ENCODE peak calls at places on chromosomes 6 and 20, in ten cellular contexts. N, W, Z, B, X, L, O, J, Y and H are unnamed samples.

GRCh38 chr6:37612475-37612874 is 85.2 kb downstream of the MDGA1 start:
- DNase-seq in N (no peak), W (no peak), Z (no peak), B (no peak), X (no peak), L (no peak), O (peak; percentile 20), J (no peak), Y (no peak), H (no peak)

GRCh38 chr6:8029243-8029870 is 34.8 kb downstream of the BLOC1S5 start:
- DNase-seq in N (no peak), W (no peak), Z (no peak), B (peak; percentile 6), X (no peak), L (peak; percentile 37), O (no peak), J (peak; percentile 27), Y (no peak), H (no peak)

GRCh38 chr20:63217706-63218105 is 1.8 kb upstream of the YTHDF1 start:
- DNase-seq in N (no peak), W (no peak), Z (no peak), B (no peak), X (no peak), L (no peak), O (no peak), J (no peak), Y (no peak), H (no peak)

GRCh38 chr6:30937265-30937664 is 3.5 kb upstream of the MUCL3 start:
- DNase-seq in N (no peak), W (no peak), Z (no peak), B (no peak), X (no peak), L (no peak), O (no peak), J (no peak), Y (no peak), H (no peak)

GRCh38 chr20:4471221-4471620 is 250.5 kb upstream of the PRND start:
- DNase-seq in N (no peak), W (no peak), Z (no peak), B (no peak), X (no peak), L (no peak), O (no peak), J (no peak), Y (no peak), H (no peak)

GRCh38 chr20:19924255-19924654 is 92.9 kb upstream of the NAA20 start:
- DNase-seq in N (no peak), W (no peak), Z (no peak), B (no peak), X (no peak), L (no peak), O (no peak), J (no peak), Y (no peak), H (no peak)

GRCh38 chr6:13156381-13156780 is 172.0 kb downstream of the TBC1D7 start:
- DNase-seq in N (no peak), W (no peak), Z (no peak), B (no peak), X (no peak), L (no peak), O (no peak), J (no peak), Y (no peak), H (no peak)

GRCh38 chr6:46376562-46376969 is 114.7 kb downstream of the RCAN2 start:
- DNase-seq in N (no peak), W (no peak), Z (no peak), B (no peak), X (no peak), L (no peak), O (no peak), J (no peak), Y (no peak), H (no peak)

GRCh38 chr6:47147836-47148344 is 105.8 kb upstream of the ADGRF1 start:
- DNase-seq in N (no peak), W (no peak), Z (no peak), B (no peak), X (no peak), L (no peak), O (no peak), J (no peak), Y (no peak), H (no peak)

GRCh38 chr6:41602864-41603608 is 35.2 kb upstream of the MDFI start:
- DNase-seq in N (peak; percentile 75), W (peak; percentile 94), Z (peak; percentile 81), B (peak; percentile 90), X (peak; percentile 57), L (peak; percentile 93), O (peak; percentile 85), J (peak; percentile 92), Y (peak; percentile 70), H (peak; percentile 85)

GRCh38 chr6:41604006-41604405 is 34.3 kb upstream of the MDFI start:
- DNase-seq in N (no peak), W (no peak), Z (no peak), B (no peak), X (no peak), L (no peak), O (no peak), J (no peak), Y (no peak), H (no peak)

GRCh38 chr6:41600499-41601247 is 37.6 kb upstream of the MDFI start:
- DNase-seq in N (no peak), W (no peak), Z (no peak), B (no peak), X (no peak), L (no peak), O (no peak), J (no peak), Y (no peak), H (no peak)

GRCh38 chr6:41601248-41601549 is 37.1 kb upstream of the MDFI start:
- DNase-seq in N (no peak), W (no peak), Z (no peak), B (no peak), X (no peak), L (no peak), O (no peak), J (no peak), Y (no peak), H (no peak)

DNA sequence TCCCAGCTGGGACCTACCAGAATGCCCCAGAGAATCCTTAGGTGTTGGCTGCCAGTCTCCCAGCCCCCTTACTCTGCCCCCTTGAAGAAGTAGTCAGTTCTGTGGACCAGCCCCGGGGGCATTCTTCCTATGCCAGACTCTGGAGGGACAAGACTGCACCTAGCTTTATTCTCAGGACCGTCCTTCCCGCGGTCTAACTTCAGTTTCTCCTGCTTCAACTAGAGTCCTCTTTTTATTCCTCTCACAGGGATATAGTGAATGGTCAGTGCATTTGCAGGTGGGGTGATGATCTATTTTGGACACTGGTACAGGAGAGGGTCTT is 35.9 kb upstream of the MDFI start:
- DNase-seq in N (no peak), W (no peak), Z (no peak), B (no peak), X (no peak), L (no peak), O (no peak), J (no peak), Y (no peak), H (no peak)
- H3K4me1 ChIP-seq in N (no peaks in the 10 kb centered on the region), W (peaks cover 4% of the 10 kb centered on the region), Z (peaks cover 9% of the 10 kb centered on the region), B (no peaks in the 10 kb centered on the region), X (peaks cover 8% of the 10 kb centered on the region), L (no peaks in the 10 kb centered on the region), O (peaks cover 7% of the 10 kb centered on the region), J (peaks cover 7% of the 10 kb centered on the region), Y (peaks cover 17% of the 10 kb centered on the region), H (no peaks in the 10 kb centered on the region)

GRCh38 chr6:35668096-35668495 is 20.6 kb downstream of the FKBP5 start:
- DNase-seq in N (no peak), W (no peak), Z (no peak), B (no peak), X (no peak), L (no peak), O (no peak), J (peak; percentile 23), Y (no peak), H (no peak)

GRCh38 chr6:35663001-35663400 is 25.7 kb downstream of the FKBP5 start:
- DNase-seq in N (no peak), W (peak; percentile 52), Z (peak; percentile 29), B (peak; percentile 11), X (no peak), L (peak; percentile 28), O (no peak), J (peak; percentile 75), Y (no peak), H (peak; percentile 38)

GRCh38 chr6:35663447-35664235 is 25.1 kb downstream of the FKBP5 start:
- DNase-seq in N (no peak), W (no peak), Z (no peak), B (peak; percentile 33), X (no peak), L (peak; percentile 81), O (peak; percentile 12), J (peak; percentile 18), Y (no peak), H (no peak)

GRCh38 chr6:35665573-35665972 is 23.1 kb downstream of the FKBP5 start:
- DNase-seq in N (no peak), W (no peak), Z (no peak), B (no peak), X (no peak), L (no peak), O (no peak), J (no peak), Y (no peak), H (no peak)

GRCh38 chr6:35664945-35665344 is 23.8 kb downstream of the FKBP5 start:
- DNase-seq in N (no peak), W (no peak), Z (no peak), B (no peak), X (no peak), L (no peak), O (no peak), J (no peak), Y (no peak), H (no peak)
- H3K4me1 ChIP-seq in N (no peaks in the 10 kb centered on the region), W (no peaks in the 10 kb centered on the region), Z (peaks cover 82% of the 10 kb centered on the region), B (peaks cover 26% of the 10 kb centered on the region), X (peaks cover 69% of the 10 kb centered on the region), L (no peaks in the 10 kb centered on the region), O (peaks cover 9% of the 10 kb centered on the region), J (peaks cover 19% of the 10 kb centered on the region), Y (peaks cover 51% of the 10 kb centered on the region), H (peaks cover 46% of the 10 kb centered on the region)

GRCh38 chr20:45365444-45365970 is 2.6 kb downstream of the SYS1 start:
- DNase-seq in N (no peak), W (peak; percentile 36), Z (no peak), B (no peak), X (no peak), L (no peak), O (no peak), J (no peak), Y (no peak), H (no peak)
- H3K4me1 ChIP-seq in N (no peaks in the 10 kb centered on the region), W (peaks cover 7% of the 10 kb centered on the region), Z (peaks cover 35% of the 10 kb centered on the region), B (no peaks in the 10 kb centered on the region), X (peaks cover 53% of the 10 kb centered on the region), L (peaks cover 5% of the 10 kb centered on the region), O (no peaks in the 10 kb centered on the region), J (peaks cover 14% of the 10 kb centered on the region), Y (peaks cover 39% of the 10 kb centered on the region), H (peaks cover 13% of the 10 kb centered on the region)

DNA sequence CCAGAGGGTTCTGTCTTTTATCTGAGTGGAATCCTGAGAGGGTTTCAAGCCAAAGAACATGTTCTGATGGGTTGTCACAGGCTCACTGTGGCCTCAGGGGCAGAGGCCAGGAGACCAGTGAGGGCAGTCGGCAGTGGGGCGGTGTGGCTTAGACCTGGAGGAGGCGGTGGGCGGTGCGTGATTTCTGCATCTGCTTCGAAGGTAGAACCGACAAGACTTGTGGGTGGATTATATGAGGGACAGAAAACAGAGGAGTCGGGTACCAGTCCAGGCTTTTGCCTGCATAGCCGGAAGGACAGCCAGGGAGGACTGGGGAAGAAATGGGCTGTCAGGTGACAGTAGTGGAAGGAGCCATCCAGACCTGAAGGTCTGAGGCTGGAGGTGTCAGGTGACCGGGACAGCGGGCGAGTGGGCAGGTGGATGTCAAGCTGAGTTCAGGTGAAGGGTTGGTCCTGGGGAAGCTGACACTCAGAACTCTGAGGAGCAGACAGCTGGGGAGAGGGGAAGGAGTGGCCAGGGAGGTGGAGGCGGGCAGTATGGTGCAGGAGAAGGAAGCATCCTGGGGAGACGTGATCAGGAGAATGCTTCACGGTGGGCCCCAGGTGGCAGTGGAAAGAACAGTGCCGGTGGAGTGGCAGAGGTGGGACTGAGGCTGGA is 3.1 kb downstream of the CTSZ start:
- DNase-seq in N (no peak), W (no peak), Z (no peak), B (no peak), X (no peak), L (no peak), O (no peak), J (no peak), Y (no peak), H (no peak)
- H3K4me1 ChIP-seq in N (no peaks in the 10 kb centered on the region), W (no peaks in the 10 kb centered on the region), Z (peaks cover 29% of the 10 kb centered on the region), B (peaks cover 12% of the 10 kb centered on the region), X (peaks cover 26% of the 10 kb centered on the region), L (no peaks in the 10 kb centered on the region), O (peaks cover 22% of the 10 kb centered on the region), J (peaks cover 3% of the 10 kb centered on the region), Y (peaks cover 53% of the 10 kb centered on the region), H (peaks cover 41% of the 10 kb centered on the region)